ENCODE peak calls at places on chromosomes 12 and 14, in six cellular contexts. D is GM12878, A is HCT116, V is HepG2, N is H1, W is K562. R is an unnamed sample.

GRCh38 chr12:117193903-117194302 is 3.6 kb upstream of the FBXO21 start:
- DNase-seq in D (no peak), A (no peak), V (no peak), N (no peak), W (no peak), R (no peak)

GRCh38 chr12:94649349-94650142 is 811 bp downstream of the TMCC3 start:
- DNase-seq in D (no peak), A (no peak), V (no peak), N (peak; percentile 76), W (no peak), R (peak; percentile 23)

GRCh38 chr12:109621864-109622485 is 48.4 kb downstream of the MVK start:
- DNase-seq in D (no peak), A (no peak), V (no peak), N (no peak), W (no peak), R (no peak)

GRCh38 chr12:77273898-77274297 is 208.5 kb upstream of the E2F7 start:
- DNase-seq in D (no peak), A (no peak), V (no peak), N (no peak), W (no peak), R (no peak)

GRCh38 chr12:12505544-12506501 is 56.8 kb downstream of the DUSP16 start:
- DNase-seq in D (peak; percentile 94), A (no peak), V (peak; percentile 53), N (peak; percentile 23), W (peak; percentile 25), R (no peak)

GRCh38 chr12:49187184-49187583 is 1.7 kb downstream of the TUBA1A start:
- DNase-seq in D (no peak), A (no peak), V (no peak), N (no peak), W (no peak), R (no peak)

GRCh38 chr12:12722351-12723146 is 5.4 kb downstream of the CDKN1B start:
- DNase-seq in D (no peak), A (no peak), V (no peak), N (no peak), W (no peak), R (no peak)

GRCh38 chr14:106518054-106518943 is 991.9 kb downstream of the TMEM121 start:
- DNase-seq in D (no peak), A (no peak), V (no peak), N (no peak), W (no peak), R (no peak)

GRCh38 chr12:15600223-15600935 is 188.8 kb downstream of the EPS8 start:
- DNase-seq in D (no peak), A (no peak), V (no peak), N (no peak), W (no peak), R (no peak)

GRCh38 chr12:52091869-52092268 is 12.4 kb downstream of the SMIM41 start:
- DNase-seq in D (no peak), A (peak; percentile 28), V (no peak), N (no peak), W (no peak), R (no peak)

GRCh38 chr14:24938593-24938992 is 111.4 kb downstream of the STXBP6 start:
- DNase-seq in D (no peak), A (no peak), V (no peak), N (no peak), W (no peak), R (no peak)

GRCh38 chr12:21818627-21819026 is 44.1 kb upstream of the KCNJ8 start:
- DNase-seq in D (no peak), A (no peak), V (no peak), N (no peak), W (no peak), R (no peak)

GRCh38 chr12:104602426-104602825 is 145.7 kb downstream of the CHST11 start:
- DNase-seq in D (no peak), A (no peak), V (no peak), N (no peak), W (no peak), R (no peak)

GRCh38 chr12:132288516-132289188 is 40.7 kb downstream of the GALNT9 start:
- DNase-seq in D (no peak), A (no peak), V (no peak), N (no peak), W (no peak), R (no peak)

GRCh38 chr14:44963775-44964380 is 1.9 kb downstream of the TOGARAM1 start:
- DNase-seq in D (no peak), A (no peak), V (peak; percentile 41), N (no peak), W (no peak), R (no peak)

GRCh38 chr14:95463173-95463901 is 53.1 kb downstream of the SYNE3 start:
- DNase-seq in D (no peak), A (no peak), V (no peak), N (no peak), W (no peak), R (no peak)

GRCh38 chr14:65403231-65403630 is 9.3 kb upstream of the FUT8 start:
- DNase-seq in D (no peak), A (no peak), V (no peak), N (no peak), W (no peak), R (no peak)

GRCh38 chr12:48039151-48039550 is 34.9 kb upstream of the COL2A1 start:
- DNase-seq in D (no peak), A (no peak), V (no peak), N (no peak), W (no peak), R (no peak)

GRCh38 chr12:114764516-114764915 is 80.5 kb upstream of the TBX3 start:
- DNase-seq in D (no peak), A (no peak), V (peak; percentile 49), N (no peak), W (no peak), R (no peak)

GRCh38 chr12:97716356-97716755 is 253.8 kb downstream of the RMST start:
- DNase-seq in D (no peak), A (no peak), V (peak; percentile 9), N (no peak), W (no peak), R (no peak)

GRCh38 chr14:32013083-32013482 is 64.0 kb upstream of the ARHGAP5 start:
- DNase-seq in D (no peak), A (no peak), V (peak; percentile 73), N (no peak), W (peak; percentile 16), R (peak; percentile 23)

GRCh38 chr12:120851444-120851843 is 52.7 kb downstream of the SPPL3 start:
- DNase-seq in D (no peak), A (no peak), V (no peak), N (no peak), W (no peak), R (no peak)

GRCh38 chr12:2998789-2999264 is 39.6 kb downstream of the TEAD4 start:
- DNase-seq in D (no peak), A (no peak), V (no peak), N (peak; percentile 74), W (peak; percentile 88), R (peak; percentile 74)

GRCh38 chr12:44015333-44015941 is 179.6 kb downstream of the TMEM117 start:
- DNase-seq in D (peak; percentile 32), A (peak; percentile 34), V (peak; percentile 43), N (no peak), W (peak; percentile 24), R (peak; percentile 28)

DNA sequence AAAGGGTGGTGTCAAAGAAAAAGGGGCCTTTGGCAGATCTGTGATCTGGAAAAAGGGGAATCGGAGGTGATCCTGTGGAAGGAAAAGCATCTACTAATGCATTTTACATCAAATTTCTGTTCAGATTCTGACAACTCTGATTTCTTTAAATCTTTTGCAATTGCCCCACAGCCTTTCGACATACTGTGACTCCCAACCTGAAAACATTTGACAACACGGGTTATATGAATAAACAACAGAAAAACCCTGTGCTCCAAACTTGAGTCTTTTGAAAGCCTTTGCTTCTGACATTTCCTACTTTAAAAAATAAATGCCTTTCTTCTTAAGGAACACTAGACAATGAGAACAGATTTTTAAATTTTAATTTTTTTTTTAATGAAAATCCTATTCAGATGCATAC is 231.9 kb upstream of the HMGA2 start:
- DNase-seq in D (no peak), A (no peak), V (no peak), N (no peak), W (no peak), R (no peak)
- TF ChIP-seq YY1 in D (no peak), A (no peak), V (no peak), N (no peak), W (no peak), R (no peak)

GRCh38 chr12:101824831-101825230 is 5.9 kb downstream of the GNPTAB start:
- DNase-seq in D (no peak), A (no peak), V (no peak), N (no peak), W (no peak), R (peak; percentile 54)

GRCh38 chr12:101826766-101827368 is 3.9 kb downstream of the GNPTAB start:
- DNase-seq in D (no peak), A (no peak), V (no peak), N (no peak), W (no peak), R (no peak)

GRCh38 chr12:101819467-101819866 is 11.3 kb downstream of the GNPTAB start:
- DNase-seq in D (no peak), A (no peak), V (no peak), N (no peak), W (no peak), R (no peak)

GRCh38 chr12:101823039-101823438 is 7.7 kb downstream of the GNPTAB start:
- DNase-seq in D (no peak), A (no peak), V (no peak), N (no peak), W (no peak), R (no peak)

GRCh38 chr12:101823891-101824290 is 6.9 kb downstream of the GNPTAB start:
- DNase-seq in D (no peak), A (peak; percentile 33), V (peak; percentile 21), N (peak; percentile 50), W (peak; percentile 52), R (peak; percentile 46)
- H3K4me1 ChIP-seq in D (peaks cover 17% of the 10 kb centered on the region), A (peaks cover 7% of the 10 kb centered on the region), V (peaks cover 14% of the 10 kb centered on the region), N (peaks cover 6% of the 10 kb centered on the region), W (peaks cover 10% of the 10 kb centered on the region), R (no peaks in the 10 kb centered on the region)

DNA sequence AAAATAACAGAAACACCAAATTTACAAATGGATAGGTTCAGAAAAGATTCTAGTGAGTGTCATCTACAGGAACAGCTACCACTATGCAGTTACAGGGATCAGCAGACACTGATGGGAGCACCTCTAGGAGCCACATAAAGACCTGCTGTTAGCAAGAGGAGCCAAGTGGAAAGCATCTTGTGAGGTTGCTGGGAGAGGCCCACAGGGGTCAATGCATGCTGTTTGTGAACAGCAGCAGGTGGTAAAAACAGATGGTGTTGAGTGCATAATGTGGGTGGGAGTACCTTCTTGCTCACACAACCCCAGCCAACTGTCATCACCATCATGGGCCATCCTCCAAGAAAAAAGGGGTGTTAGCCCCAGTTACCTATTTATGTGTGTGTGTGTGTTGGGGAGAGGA is 215.2 kb upstream of the SSTR1 start:
- DNase-seq in D (no peak), A (no peak), V (no peak), N (no peak), W (no peak), R (no peak)
- TF ChIP-seq ZNF274 in D (no peak), A (no peak), V (no peak), N (no peak), W (no peak), R (no peak)

DNA sequence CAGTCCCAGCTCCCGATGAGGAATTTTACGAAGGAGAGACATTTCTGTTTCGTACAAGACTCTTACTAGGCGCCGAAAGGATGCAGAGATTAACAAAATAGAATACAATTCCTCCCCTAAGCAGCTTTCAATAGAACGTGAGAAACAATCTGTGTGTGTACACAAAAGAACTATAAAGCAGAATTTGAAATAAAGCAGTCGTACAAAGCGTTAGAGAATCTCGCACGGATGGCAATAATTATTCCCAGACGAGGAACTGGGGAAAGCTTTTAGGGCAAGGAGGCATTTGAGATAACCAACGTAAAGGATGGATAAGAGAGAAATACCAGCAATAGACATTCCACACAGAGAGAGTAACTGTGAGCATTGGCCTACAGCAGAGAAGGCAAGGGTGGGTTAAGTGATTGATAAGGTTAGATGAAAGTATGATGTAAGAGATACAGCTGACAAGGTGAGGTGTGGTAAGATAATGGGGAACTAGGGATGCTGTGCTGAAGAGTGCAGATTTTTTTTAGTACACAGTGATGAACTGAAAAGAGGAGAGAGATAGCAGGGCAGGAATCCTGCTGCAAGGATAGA is 957 bp upstream of the RPS6KA5 start:
- DNase-seq in D (no peak), A (no peak), V (no peak), N (no peak), W (no peak), R (no peak)
- TF ChIP-seq YY1 in D (no peak), A (no peak), V (no peak), N (no peak), W (no peak), R (no peak)